ENCODE peak calls at places on chromosome 1, in four cellular contexts. One of them, this sample, is unnamed.

GRCh38 chr1:5620997-5621396 is 371.2 kb downstream of the NPHP4 start:
- DNase-seq in H9: peak
- DNase-seq in PC-9: no peak
- DNase-seq in fibroblast of lung: no peak
- DNase-seq in this sample: peak

GRCh38 chr1:156862602-156863599 is 2.2 kb downstream of the NTRK1 start:
- DNase-seq in H9: no peak
- DNase-seq in PC-9: no peak
- DNase-seq in fibroblast of lung: no peak
- DNase-seq in this sample: no peak

GRCh38 chr1:181583598-181583997 is 100.3 kb downstream of the CACNA1E start:
- DNase-seq in H9: peak
- DNase-seq in PC-9: no peak
- DNase-seq in fibroblast of lung: no peak
- DNase-seq in this sample: no peak

GRCh38 chr1:116504308-116505156 is 66.3 kb downstream of the CD58 start:
- DNase-seq in H9: no peak
- DNase-seq in PC-9: peak
- DNase-seq in fibroblast of lung: peak
- DNase-seq in this sample: peak

GRCh38 chr1:217149791-217150190 is 426.6 kb upstream of the ESRRG start:
- DNase-seq in H9: no peak
- DNase-seq in PC-9: no peak
- DNase-seq in fibroblast of lung: no peak
- DNase-seq in this sample: no peak

GRCh38 chr1:230114245-230114651 is 47.2 kb downstream of the GALNT2 start:
- DNase-seq in H9: no peak
- DNase-seq in PC-9: no peak
- DNase-seq in fibroblast of lung: peak
- DNase-seq in this sample: no peak

GRCh38 chr1:169161512-169162194 is 55.2 kb downstream of the ATP1B1 start:
- DNase-seq in H9: no peak
- DNase-seq in PC-9: no peak
- DNase-seq in fibroblast of lung: peak
- DNase-seq in this sample: peak

GRCh38 chr1:173365341-173365740 is 111.8 kb upstream of the PRDX6 start:
- DNase-seq in H9: no peak
- DNase-seq in PC-9: no peak
- DNase-seq in fibroblast of lung: no peak
- DNase-seq in this sample: no peak

GRCh38 chr1:54397980-54398379 is 8.2 kb downstream of the SSBP3 start:
- DNase-seq in H9: no peak
- DNase-seq in PC-9: no peak
- DNase-seq in fibroblast of lung: no peak
- DNase-seq in this sample: no peak

GRCh38 chr1:70552662-70553061 is 141.6 kb downstream of the CTH start:
- DNase-seq in H9: no peak
- DNase-seq in PC-9: no peak
- DNase-seq in fibroblast of lung: no peak
- DNase-seq in this sample: no peak

GRCh38 chr1:66540434-66541032 is 6.6 kb downstream of the SGIP1 start:
- DNase-seq in H9: no peak
- DNase-seq in PC-9: no peak
- DNase-seq in fibroblast of lung: no peak
- DNase-seq in this sample: no peak

GRCh38 chr1:31588751-31589515 is 12.6 kb downstream of the TINAGL1 start:
- DNase-seq in H9: peak
- DNase-seq in PC-9: peak
- DNase-seq in fibroblast of lung: no peak
- DNase-seq in this sample: no peak

GRCh38 chr1:150505431-150505830 is 2.5 kb upstream of the ECM1 start:
- DNase-seq in H9: no peak
- DNase-seq in PC-9: no peak
- DNase-seq in fibroblast of lung: no peak
- DNase-seq in this sample: no peak

GRCh38 chr1:24803220-24803619 is 58.0 kb downstream of the CLIC4 start:
- DNase-seq in H9: no peak
- DNase-seq in PC-9: no peak
- DNase-seq in fibroblast of lung: no peak
- DNase-seq in this sample: no peak

GRCh38 chr1:227213426-227213825 is 104.9 kb downstream of the CDC42BPA start:
- DNase-seq in H9: no peak
- DNase-seq in PC-9: no peak
- DNase-seq in fibroblast of lung: no peak
- DNase-seq in this sample: no peak

GRCh38 chr1:226223786-226224244 is 351 bp downstream of the MIXL1 start:
- DNase-seq in H9: peak
- DNase-seq in PC-9: no peak
- DNase-seq in fibroblast of lung: no peak
- DNase-seq in this sample: peak

GRCh38 chr1:206029484-206029883 is 5.8 kb upstream of the CTSE start:
- DNase-seq in H9: no peak
- DNase-seq in PC-9: no peak
- DNase-seq in fibroblast of lung: peak
- DNase-seq in this sample: no peak

GRCh38 chr1:184002071-184002470 is 35.5 kb downstream of the COLGALT2 start:
- DNase-seq in H9: no peak
- DNase-seq in PC-9: peak
- DNase-seq in fibroblast of lung: peak
- DNase-seq in this sample: peak

GRCh38 chr1:112044745-112045144 is 55.3 kb upstream of the KCND3 start:
- DNase-seq in H9: no peak
- DNase-seq in PC-9: no peak
- DNase-seq in fibroblast of lung: no peak
- DNase-seq in this sample: no peak

GRCh38 chr1:170332801-170333200 is 187.0 kb downstream of the NTMT2 start:
- DNase-seq in H9: no peak
- DNase-seq in PC-9: no peak
- DNase-seq in fibroblast of lung: no peak
- DNase-seq in this sample: no peak

GRCh38 chr1:16204634-16205332 is 7.7 kb downstream of the ARHGEF19 start:
- DNase-seq in H9: peak
- DNase-seq in PC-9: no peak
- DNase-seq in fibroblast of lung: no peak
- DNase-seq in this sample: no peak

GRCh38 chr1:218880484-218881060 is 293.1 kb upstream of the LYPLAL1 start:
- DNase-seq in H9: no peak
- DNase-seq in PC-9: no peak
- DNase-seq in fibroblast of lung: no peak
- DNase-seq in this sample: no peak

GRCh38 chr1:114075546-114076249 is 78.0 kb downstream of the SYT6 start:
- DNase-seq in H9: peak
- DNase-seq in PC-9: no peak
- DNase-seq in fibroblast of lung: no peak
- DNase-seq in this sample: no peak
- H3K27ac ChIP-seq in H9: peak
- H3K27ac ChIP-seq in PC-9: no peak
- H3K27ac ChIP-seq in fibroblast of lung: no peak
- H3K27ac ChIP-seq in this sample: no peak

GRCh38 chr1:3349968-3350299 is 104.5 kb upstream of the ARHGEF16 start:
- DNase-seq in H9: no peak
- DNase-seq in PC-9: no peak
- DNase-seq in fibroblast of lung: no peak
- DNase-seq in this sample: no peak

GRCh38 chr1:3347257-3348020 is 107.0 kb upstream of the ARHGEF16 start:
- DNase-seq in H9: no peak
- DNase-seq in PC-9: no peak
- DNase-seq in fibroblast of lung: no peak
- DNase-seq in this sample: no peak

GRCh38 chr1:3348196-3348865 is 106.1 kb upstream of the ARHGEF16 start:
- DNase-seq in H9: no peak
- DNase-seq in PC-9: no peak
- DNase-seq in fibroblast of lung: no peak
- DNase-seq in this sample: no peak

GRCh38 chr1:3350441-3351261 is 103.8 kb upstream of the ARHGEF16 start:
- DNase-seq in H9: no peak
- DNase-seq in PC-9: no peak
- DNase-seq in fibroblast of lung: no peak
- DNase-seq in this sample: no peak

DNA sequence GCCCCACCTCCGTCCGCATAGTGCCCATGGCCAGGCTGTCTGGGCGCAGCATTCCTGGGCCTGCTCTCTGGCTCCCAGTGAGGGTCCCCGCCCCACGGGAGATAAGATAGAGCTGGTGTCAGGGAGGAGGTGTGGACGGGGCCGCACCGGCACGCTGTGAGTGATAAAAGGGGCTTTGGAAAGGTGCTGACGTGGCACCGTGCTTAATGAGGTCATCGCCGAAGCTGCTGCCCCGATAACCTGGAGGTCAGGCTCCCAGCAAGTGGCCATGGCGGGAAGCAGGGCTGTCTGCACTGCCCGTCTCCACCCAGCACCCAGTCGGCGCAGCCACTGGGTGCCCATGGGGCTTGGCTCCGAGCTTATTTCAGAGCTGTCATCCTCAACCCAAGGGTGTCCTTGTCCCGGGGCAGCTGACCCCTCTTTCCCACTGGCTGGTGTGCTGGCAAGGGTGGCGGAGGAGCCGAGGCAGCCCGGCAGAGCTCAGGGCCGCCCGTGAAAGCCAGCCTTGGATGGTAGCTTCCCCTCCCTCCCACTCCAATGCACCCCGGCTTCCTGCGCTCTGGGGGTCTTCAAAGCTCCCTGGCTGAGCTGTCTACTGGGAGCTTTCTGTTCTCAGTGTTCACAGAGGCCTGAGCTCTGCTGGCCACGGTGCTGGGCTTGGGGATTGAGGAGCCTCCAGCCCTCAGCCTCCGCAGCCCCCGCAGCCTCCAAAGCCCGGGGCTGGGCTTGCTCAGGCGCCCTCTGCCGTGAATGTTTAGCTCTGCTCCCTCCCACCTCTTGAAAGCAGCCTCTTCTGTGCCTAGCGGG is 105.1 kb upstream of the ARHGEF16 start:
- DNase-seq in H9: peak
- DNase-seq in PC-9: peak
- DNase-seq in fibroblast of lung: no peak
- DNase-seq in this sample: no peak
- TF ChIP-seq CTCF in H9: peak
- TF ChIP-seq CTCF in PC-9: no peak
- TF ChIP-seq CTCF in fibroblast of lung: no peak
- TF ChIP-seq CTCF in this sample: no peak

GRCh38 chr1:94316183-94316582 is 78.8 kb upstream of the ARHGAP29 start:
- DNase-seq in H9: no peak
- DNase-seq in PC-9: no peak
- DNase-seq in fibroblast of lung: no peak
- DNase-seq in this sample: no peak
- H3K27ac ChIP-seq in H9: no peak
- H3K27ac ChIP-seq in PC-9: no peak
- H3K27ac ChIP-seq in fibroblast of lung: no peak
- H3K27ac ChIP-seq in this sample: no peak

DNA sequence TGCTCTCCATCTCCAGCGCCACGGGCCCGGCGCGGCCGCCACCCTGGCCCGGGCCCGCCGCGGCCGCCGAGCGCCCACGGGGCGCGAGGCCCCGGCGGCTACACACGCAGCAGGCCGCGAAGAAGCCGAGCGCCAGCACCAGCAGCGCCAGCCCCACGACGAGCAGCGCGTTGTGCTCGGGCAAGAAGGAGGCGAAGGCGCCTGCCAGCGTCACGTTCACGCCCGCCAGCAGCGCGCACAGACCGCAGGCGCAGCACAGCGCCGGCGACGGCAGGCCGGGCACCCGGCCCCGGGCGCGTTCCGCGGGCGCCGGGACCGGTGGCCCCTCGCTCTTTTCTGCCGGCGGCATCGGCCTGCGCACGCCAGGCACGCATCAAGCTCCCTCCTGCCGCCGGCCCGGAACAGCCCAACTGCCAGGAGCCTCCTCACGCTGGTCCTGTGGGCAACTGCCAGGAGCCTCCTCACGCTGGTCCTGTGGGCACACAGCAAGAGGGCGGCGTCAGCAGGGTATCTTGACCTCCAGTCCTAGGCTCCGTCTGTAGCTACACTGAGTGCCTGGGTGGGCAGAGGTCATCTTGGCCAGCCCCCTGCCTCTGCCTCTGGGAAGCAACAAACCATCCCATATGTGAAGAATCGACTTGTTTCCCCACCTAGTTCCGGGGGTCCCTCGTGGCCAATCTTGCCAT is 18.1 kb downstream of the KNCN start:
- DNase-seq in H9: no peak
- DNase-seq in PC-9: peak
- DNase-seq in fibroblast of lung: peak
- DNase-seq in this sample: no peak
- TF ChIP-seq CTCF in H9: no peak
- TF ChIP-seq CTCF in PC-9: no peak
- TF ChIP-seq CTCF in fibroblast of lung: no peak
- TF ChIP-seq CTCF in this sample: no peak

GRCh38 chr1:13908128-13908527 is 208.1 kb downstream of the PRDM2 start:
- DNase-seq in H9: no peak
- DNase-seq in PC-9: no peak
- DNase-seq in fibroblast of lung: no peak
- DNase-seq in this sample: no peak
- H3K27ac ChIP-seq in H9: no peak
- H3K27ac ChIP-seq in PC-9: no peak
- H3K27ac ChIP-seq in fibroblast of lung: no peak
- H3K27ac ChIP-seq in this sample: no peak

GRCh38 chr1:42336978-42337377 is 1.9 kb upstream of the FOXJ3 start:
- DNase-seq in H9: no peak
- DNase-seq in PC-9: no peak
- DNase-seq in fibroblast of lung: no peak
- DNase-seq in this sample: no peak

GRCh38 chr1:42334240-42335049 is 590 bp downstream of the FOXJ3 start:
- DNase-seq in H9: peak
- DNase-seq in PC-9: peak
- DNase-seq in fibroblast of lung: peak
- DNase-seq in this sample: peak

GRCh38 chr1:42333662-42334239 is 1.3 kb downstream of the FOXJ3 start:
- DNase-seq in H9: no peak
- DNase-seq in PC-9: no peak
- DNase-seq in fibroblast of lung: peak
- DNase-seq in this sample: no peak

GRCh38 chr1:42335809-42336518 is 929 bp upstream of the FOXJ3 start:
- DNase-seq in H9: no peak
- DNase-seq in PC-9: no peak
- DNase-seq in fibroblast of lung: peak
- DNase-seq in this sample: peak

DNA sequence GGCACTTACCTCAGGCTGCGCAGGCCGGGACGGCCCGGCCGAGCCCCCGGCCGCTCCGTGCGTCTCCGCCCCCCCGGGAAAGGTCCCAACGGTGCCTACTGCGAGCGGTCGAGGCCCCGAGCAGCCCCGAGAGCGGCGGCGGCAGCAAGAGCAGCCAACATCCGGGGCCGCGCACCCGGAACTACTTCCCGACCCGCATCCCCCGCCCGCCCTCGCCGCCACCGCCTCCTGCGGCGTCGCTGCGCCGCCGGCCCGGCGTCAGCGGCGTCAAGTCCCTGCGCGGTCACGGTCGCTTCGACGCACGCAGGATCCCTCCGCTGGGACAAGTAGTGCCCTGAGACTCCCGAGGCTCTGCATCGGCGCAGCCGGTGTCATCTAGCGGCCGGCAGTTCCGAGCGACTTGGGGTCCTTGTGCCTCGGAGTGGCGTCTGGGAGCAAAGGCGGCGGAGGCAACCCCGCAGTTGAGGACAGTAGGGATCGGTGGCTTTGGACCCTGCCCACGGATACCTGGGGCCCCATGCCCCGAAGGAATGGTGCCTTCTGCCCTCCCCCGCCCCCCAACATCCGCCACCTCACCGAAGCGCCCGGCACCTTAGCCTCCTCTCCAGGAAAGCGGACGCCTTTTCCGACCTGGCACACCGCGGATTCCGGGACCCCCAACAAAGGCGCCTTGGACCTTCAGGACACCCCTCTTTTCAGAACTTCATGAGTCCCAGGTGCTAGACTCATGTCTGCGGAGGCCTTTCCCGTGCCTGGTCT is at the start of gene FOXJ3:
- DNase-seq in H9: peak
- DNase-seq in PC-9: peak
- DNase-seq in fibroblast of lung: peak
- DNase-seq in this sample: peak
- TF ChIP-seq CTCF in H9: no peak
- TF ChIP-seq CTCF in PC-9: no peak
- TF ChIP-seq CTCF in fibroblast of lung: no peak
- TF ChIP-seq CTCF in this sample: no peak